ENCODE peak calls at places on chromosome 20, in five cellular contexts. Q is HCT116, P is psoas muscle, D is T1000, L is kidney tubule cell. C is an unnamed sample.

GRCh38 chr20:50704514-50704913 is 13.2 kb upstream of the RIPOR3 start:
- DNase-seq in D (no peak), L (no peak), P (no peak), Q (no peak), C (no peak)

GRCh38 chr20:59025511-59025910 is 6.3 kb downstream of the TUBB1 start:
- DNase-seq in L (no peak), D (no peak), Q (no peak), P (no peak), C (no peak)

GRCh38 chr20:46131396-46131795 is 13.3 kb downstream of the CD40 start:
- DNase-seq in P (no peak), Q (no peak), D (no peak), L (no peak), C (no peak)

GRCh38 chr20:2919518-2920245 is 46.4 kb downstream of the PTPRA start:
- DNase-seq in P (no peak), L (peak), Q (no peak), D (no peak), C (no peak)

GRCh38 chr20:49490689-49491088 is 8.2 kb upstream of the KCNB1 start:
- DNase-seq in Q (no peak), D (no peak), L (no peak), P (no peak), C (no peak)

GRCh38 chr20:9500121-9500911 is 14.1 kb upstream of the LAMP5 start:
- DNase-seq in L (no peak), P (no peak), Q (no peak), D (no peak), C (no peak)

GRCh38 chr20:57654363-57654997 is 34.3 kb upstream of the ZBP1 start:
- DNase-seq in Q (peak), D (peak), P (peak), L (peak), C (peak)

GRCh38 chr20:39004508-39004907 is 42.4 kb downstream of the DHX35 start:
- DNase-seq in Q (no peak), D (no peak), L (no peak), P (no peak), C (no peak)

GRCh38 chr20:51636123-51636522 is 93.6 kb upstream of the NFATC2 start:
- DNase-seq in P (no peak), Q (peak), L (no peak), D (no peak), C (no peak)